ENCODE peak calls at places on chromosomes 7 and 10, in five cellular contexts. P is H1, F is heart left ventricle, C is uterus, X is ovary. Z is an unnamed sample.

GRCh38 chr7:131555565-131556054 is 818 bp downstream of the PODXL start:
- DNase-seq in P (no peak), X (no peak), F (no peak), C (no peak), Z (peak; percentile 29)

GRCh38 chr10:69392481-69393000 is 24.2 kb downstream of the TACR2 start:
- DNase-seq in X (peak; percentile 91), C (peak; percentile 85), F (peak; percentile 85), P (peak; percentile 91), Z (peak; percentile 91)

GRCh38 chr7:134669388-134669787 is 22.7 kb downstream of the BPGM start:
- DNase-seq in C (no peak), X (no peak), F (no peak), P (no peak), Z (no peak)

GRCh38 chr7:47551550-47552121 is 30.3 kb downstream of the TNS3 start:
- DNase-seq in X (peak; percentile 74), F (peak; percentile 60), P (no peak), C (peak; percentile 67), Z (no peak)

GRCh38 chr10:6154566-6154965 is 48.2 kb upstream of the PFKFB3 start:
- DNase-seq in X (peak; percentile 52), C (no peak), F (peak; percentile 16), P (no peak), Z (no peak)

GRCh38 chr10:129199826-129200225 is 267.2 kb upstream of the MGMT start:
- DNase-seq in C (no peak), P (no peak), X (no peak), F (no peak), Z (no peak)

GRCh38 chr7:90723866-90724265 is 127.7 kb downstream of the CDK14 start:
- DNase-seq in C (no peak), X (no peak), P (no peak), F (no peak), Z (no peak)

GRCh38 chr7:154879629-154880028 is 123.3 kb downstream of the PAXIP1 start:
- DNase-seq in F (no peak), C (no peak), P (no peak), X (no peak), Z (no peak)

GRCh38 chr10:114486938-114487814 is 82.9 kb upstream of the AFAP1L2 start:
- DNase-seq in F (no peak), X (no peak), C (no peak), P (no peak), Z (no peak)

GRCh38 chr7:12431886-12432285 is 28.2 kb upstream of the VWDE start:
- DNase-seq in P (no peak), X (no peak), F (no peak), C (no peak), Z (no peak)
- H3K4me3 ChIP-seq in P (no peak overlapping the region), X (no peak overlapping the region), F (no peak overlapping the region), C (no peak overlapping the region), Z (no peak overlapping the region)

GRCh38 chr7:78770422-78771410 is 682.8 kb downstream of the MAGI2 start:
- DNase-seq in P (peak; percentile 66), F (no peak), X (no peak), C (no peak), Z (no peak)
- TF ChIP-seq POLR2A in P (peak; percentile 41), F (no peak), X (no peak), C (no peak), Z (no peak)

GRCh38 chr7:49644402-49645166 is 128.9 kb upstream of the VWC2 start:
- DNase-seq in C (no peak), F (no peak), X (no peak), P (no peak), Z (no peak)

GRCh38 chr7:49643321-49643720 is 130.1 kb upstream of the VWC2 start:
- DNase-seq in X (no peak), P (no peak), F (peak; percentile 59), C (no peak), Z (no peak)

GRCh38 chr7:49639808-49640207 is 133.6 kb upstream of the VWC2 start:
- DNase-seq in C (no peak), P (no peak), X (no peak), F (no peak), Z (no peak)

GRCh38 chr7:49645296-49645695 is 128.1 kb upstream of the VWC2 start:
- DNase-seq in C (no peak), F (no peak), P (no peak), X (no peak), Z (no peak)

GRCh38 chr7:49643750-49644149 is 129.7 kb upstream of the VWC2 start:
- DNase-seq in C (no peak), F (no peak), P (no peak), X (no peak), Z (no peak)
- TF ChIP-seq CTCF in C (no peak), F (no peak), P (no peak), X (no peak), Z (no peak)

GRCh38 chr7:101818699-101819071 is 1.3 kb downstream of the CUX1 start:
- DNase-seq in C (no peak), P (no peak), X (no peak), F (no peak), Z (no peak)

GRCh38 chr7:101819913-101820522 is 2.6 kb downstream of the CUX1 start:
- DNase-seq in C (no peak), F (no peak), X (no peak), P (no peak), Z (no peak)

GRCh38 chr7:101820703-101821102 is 3.3 kb downstream of the CUX1 start:
- DNase-seq in P (no peak), C (no peak), F (no peak), X (no peak), Z (no peak)

GRCh38 chr7:101817930-101818698 is 688 bp downstream of the CUX1 start:
- DNase-seq in F (no peak), C (no peak), X (no peak), P (no peak), Z (no peak)

DNA sequence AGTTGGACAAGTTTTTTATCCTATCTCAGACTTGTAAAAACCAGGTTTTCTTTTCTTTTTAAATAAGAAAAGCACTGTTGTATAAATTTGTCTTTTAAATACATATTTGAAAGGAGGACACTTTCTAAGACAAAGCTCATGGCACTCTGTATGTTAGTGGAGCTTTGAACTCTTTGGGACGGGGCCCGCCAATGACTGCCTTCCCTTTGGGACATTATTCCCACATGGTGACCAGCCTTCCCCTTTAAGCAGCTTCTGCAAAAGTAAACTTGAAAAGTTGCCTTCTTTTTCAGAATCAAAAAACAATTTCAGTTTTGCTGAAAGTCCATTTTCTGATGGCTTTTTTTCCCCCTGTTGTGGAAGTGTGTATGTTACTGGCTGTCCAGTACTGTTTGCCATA is 1.8 kb downstream of the CUX1 start:
- DNase-seq in X (no peak), P (no peak), C (no peak), F (no peak), Z (no peak)
- H3K4me3 ChIP-seq in X (no peak overlapping the region), P (no peak overlapping the region), C (no peak overlapping the region), F (no peak overlapping the region), Z (no peak overlapping the region)

GRCh38 chr7:35254496-35255416 is 856 bp upstream of the TBX20 start:
- DNase-seq in X (no peak), P (peak; percentile 52), C (no peak), F (peak; percentile 64), Z (no peak)

GRCh38 chr7:35253182-35253679 is 669 bp downstream of the TBX20 start:
- DNase-seq in X (no peak), C (no peak), F (no peak), P (no peak), Z (no peak)

GRCh38 chr7:35255417-35255798 is 1.5 kb upstream of the TBX20 start:
- DNase-seq in X (no peak), P (peak; percentile 47), C (no peak), F (no peak), Z (no peak)

GRCh38 chr7:35252584-35252983 is 1.3 kb downstream of the TBX20 start:
- DNase-seq in P (no peak), X (no peak), C (no peak), F (no peak), Z (no peak)

DNA sequence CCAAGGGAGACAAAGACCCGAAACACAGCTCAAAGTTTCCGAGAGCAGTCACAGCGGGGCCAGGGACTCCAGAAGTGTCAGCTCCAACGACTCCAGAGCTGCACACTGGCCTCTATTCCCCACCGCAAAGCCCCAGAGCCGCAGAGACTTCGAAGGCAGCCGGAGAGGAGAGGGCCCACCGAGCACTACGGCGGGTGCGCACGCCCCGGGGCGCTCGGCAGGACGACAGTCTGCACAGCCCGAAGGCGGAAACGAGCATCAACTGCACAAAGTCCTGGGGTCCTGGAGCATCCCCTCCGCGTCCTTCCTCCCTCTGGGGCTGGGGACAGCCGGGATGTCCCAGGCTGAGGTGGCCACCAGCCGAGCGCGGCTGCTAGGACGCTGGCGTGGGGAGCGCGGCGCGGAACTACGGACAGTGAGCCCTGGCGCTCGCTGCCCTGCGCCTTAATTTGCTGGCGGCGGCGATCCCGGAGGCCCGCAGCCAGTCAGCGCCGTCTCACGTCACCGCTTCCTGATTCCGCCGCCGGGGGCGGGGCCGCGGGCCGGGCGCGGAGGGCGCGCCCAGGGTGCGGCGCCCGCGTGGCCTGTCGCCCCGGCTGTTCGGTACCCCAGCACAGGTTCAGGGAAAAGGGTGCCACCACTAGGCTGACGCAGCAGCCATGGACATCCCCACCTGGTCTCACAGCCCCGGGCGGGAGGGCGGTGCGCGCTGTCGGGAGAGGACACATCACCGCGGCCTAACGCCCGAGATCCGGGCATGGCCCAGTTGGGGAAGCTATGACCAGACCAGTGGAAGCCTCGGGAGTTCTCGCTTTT is at the start of gene TBX20:
- DNase-seq in F (peak; percentile 89), X (no peak), C (no peak), P (peak; percentile 79), Z (peak; percentile 58)
- TF ChIP-seq POLR2A in F (peak; percentile 45), X (no peak), C (no peak), P (no peak), Z (no peak)

GRCh38 chr7:21256310-21256877 is 171.5 kb upstream of the SP4 start:
- DNase-seq in P (no peak), C (no peak), X (no peak), F (no peak), Z (peak; percentile 47)
- TF ChIP-seq CTCF in P (no peak), C (no peak), X (no peak), F (peak; percentile 59), Z (peak; percentile 22)

GRCh38 chr7:24825315-24825917 is 68.2 kb upstream of the GSDME start:
- DNase-seq in X (no peak), C (no peak), P (no peak), F (no peak), Z (no peak)

GRCh38 chr7:24825931-24826661 is 68.8 kb upstream of the GSDME start:
- DNase-seq in P (no peak), F (no peak), C (no peak), X (no peak), Z (no peak)

GRCh38 chr7:24824400-24824799 is 67.1 kb upstream of the GSDME start:
- DNase-seq in P (no peak), C (no peak), F (no peak), X (no peak), Z (no peak)

GRCh38 chr7:24826662-24827020 is 69.4 kb upstream of the GSDME start:
- DNase-seq in P (no peak), C (no peak), X (no peak), F (no peak), Z (no peak)

GRCh38 chr7:24824896-24825295 is 67.6 kb upstream of the GSDME start:
- DNase-seq in X (no peak), C (no peak), F (no peak), P (no peak), Z (no peak)
- H3K4me3 ChIP-seq in X (no peak overlapping the region), C (no peak overlapping the region), F (no peak overlapping the region), P (no peak overlapping the region), Z (no peak overlapping the region)